ENCODE peak calls at places on chromosomes 2 and 18, in eight cellular contexts. N is naive thymus-derived CD8-positive, alpha-beta T cell; B is lung microvascular endothelial cell; O is Right ventricle myocardium superior; M is IMR-90; T is Daoy; G is hepatic stellate cell; K is stimulated activated CD4-positive, alpha-beta T cell treated with anti-CD3 and anti-CD28 coated beads, Interleukin-12 subunit alpha, Interleukin-12 subunit beta, amount 100 ng/mL, for 48 hours. F is an unnamed sample.

GRCh38 chr2:157747695-157748370 is 119.2 kb upstream of the ACVR1C start:
- DNase-seq in N (no peak), B (no peak), O (peak; percentile 72), M (peak; percentile 89), T (peak; percentile 10), G (no peak), K (no peak), F (no peak)

GRCh38 chr18:26536032-26536431 is 12.3 kb downstream of the KCTD1 start:
- DNase-seq in N (no peak), B (no peak), O (no peak), M (no peak), T (no peak), G (no peak), K (no peak), F (no peak)

GRCh38 chr2:54664238-54664786 is 59.1 kb upstream of the EML6 start:
- DNase-seq in N (no peak), B (no peak), O (no peak), M (no peak), T (no peak), G (no peak), K (no peak), F (no peak)

GRCh38 chr2:234081970-234082822 is 31.7 kb downstream of the SPP2 start:
- DNase-seq in N (no peak), B (no peak), O (no peak), M (no peak), T (no peak), G (no peak), K (no peak), F (no peak)

GRCh38 chr2:231250698-231251097 is 52.3 kb downstream of the ARMC9 start:
- DNase-seq in N (no peak), B (no peak), O (no peak), M (no peak), T (no peak), G (no peak), K (no peak), F (no peak)

GRCh38 chr2:200845669-200846325 is 18.7 kb downstream of the CLK1 start:
- DNase-seq in N (no peak), B (no peak), O (no peak), M (no peak), T (no peak), G (no peak), K (no peak), F (no peak)

GRCh38 chr2:128615571-128615970 is 296.9 kb upstream of the HS6ST1 start:
- DNase-seq in N (no peak), B (no peak), O (peak; percentile 17), M (no peak), T (no peak), G (no peak), K (no peak), F (no peak)

GRCh38 chr2:85961754-85962153 is 73.0 kb upstream of the ST3GAL5 start:
- DNase-seq in N (no peak), B (no peak), O (no peak), M (no peak), T (no peak), G (no peak), K (no peak), F (no peak)

GRCh38 chr2:189534854-189535253 is 45.7 kb downstream of the SLC40A1 start:
- DNase-seq in N (no peak), B (no peak), O (no peak), M (peak; percentile 78), T (no peak), G (peak; percentile 42), K (no peak), F (no peak)

GRCh38 chr2:120892967-120893667 is 157.4 kb downstream of the GLI2 start:
- DNase-seq in N (no peak), B (no peak), O (peak; percentile 22), M (peak; percentile 80), T (peak; percentile 18), G (peak; percentile 86), K (no peak), F (peak; percentile 64)

F was measured in SJSA1.